ENCODE peak calls at places on chromosome 2, in five cellular contexts. O is PC-3, K is DND-41, U is IMR-90, P is gastrocnemius medialis. H is an unnamed sample.

GRCh38 chr2:168443818-168444217 is 12.3 kb upstream of the CERS6 start:
- ATAC-seq in P (no peak), O (peak), U (no peak), K (no peak), H (no peak)

GRCh38 chr2:38000485-38001222 is 75.3 kb downstream of the CYP1B1 start:
- ATAC-seq in P (no peak), O (no peak), U (no peak), K (no peak), H (no peak)

GRCh38 chr2:144520718-144521487 is 984 bp upstream of the ZEB2 start:
- ATAC-seq in U (no peak), P (no peak), K (no peak), O (no peak), H (no peak)

GRCh38 chr2:229636568-229636967 is 77.8 kb downstream of the DNER start:
- ATAC-seq in O (no peak), P (no peak), K (no peak), U (no peak), H (no peak)

GRCh38 chr2:127086800-127087737 is 19.9 kb downstream of the BIN1 start:
- ATAC-seq in P (peak), K (no peak), O (no peak), U (peak), H (peak)

GRCh38 chr2:100964222-100964621 is 37.9 kb upstream of the RPL31 start:
- ATAC-seq in K (no peak), U (no peak), O (no peak), P (no peak), H (no peak)

GRCh38 chr2:32284321-32284720 is 6.6 kb downstream of the YIPF4 start:
- ATAC-seq in U (peak), K (no peak), P (no peak), O (peak), H (no peak)

GRCh38 chr2:85994421-85994777 is 105.6 kb upstream of the ST3GAL5 start:
- ATAC-seq in K (no peak), U (no peak), P (no peak), O (no peak), H (no peak)

GRCh38 chr2:53964987-53965687 is 5.7 kb downstream of the PSME4 start:
- ATAC-seq in P (no peak), U (no peak), K (no peak), O (no peak), H (no peak)

GRCh38 chr2:62306751-62307468 is 111.0 kb downstream of the B3GNT2 start:
- ATAC-seq in P (peak), K (no peak), O (peak), U (peak), H (peak)

GRCh38 chr2:147884796-147885195 is 40.0 kb downstream of the ACVR2A start:
- ATAC-seq in O (peak), K (peak), P (no peak), U (peak), H (no peak)

DNA sequence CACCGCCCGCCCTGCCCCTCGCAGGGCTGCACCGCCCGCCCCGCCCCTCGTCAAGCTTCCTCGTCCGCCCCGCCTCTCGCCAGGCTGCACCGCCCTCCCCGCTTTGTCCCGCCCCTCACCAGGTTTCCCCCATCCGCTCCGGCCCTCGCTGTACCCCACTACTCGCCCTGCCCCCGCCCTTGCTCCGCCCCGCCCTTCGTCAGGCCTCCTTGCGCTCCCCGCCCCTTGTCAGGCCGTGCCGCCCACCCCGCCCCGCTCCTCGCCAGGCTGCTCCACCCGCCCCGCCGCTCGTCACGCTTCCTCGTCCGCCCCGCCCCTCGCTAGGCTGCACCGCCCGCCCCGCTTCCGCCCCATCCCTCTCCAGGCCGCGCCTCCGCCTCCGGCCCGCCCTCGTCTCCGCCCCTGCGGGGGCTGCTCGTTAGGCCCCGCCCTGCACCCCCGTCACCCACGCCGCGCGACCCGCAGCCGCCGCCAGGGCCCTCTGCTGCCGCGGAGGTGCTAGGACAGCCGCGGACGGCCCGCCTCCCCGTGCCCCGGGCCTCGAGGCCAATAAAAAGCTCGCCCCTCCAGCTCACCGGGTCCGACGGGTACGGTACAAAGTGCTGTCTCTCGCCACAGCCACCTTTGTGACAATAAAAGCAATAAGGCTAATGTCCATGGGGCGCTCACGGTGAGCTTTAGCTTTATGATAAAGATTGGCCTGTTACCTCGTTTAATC is 574 bp upstream of the DNPEP start:
- ATAC-seq in P (peak), K (peak), O (peak), U (peak), H (peak)
- H3K27ac ChIP-seq in P (peak), K (peak), O (peak), U (peak), H (peak)

GRCh38 chr2:207090389-207090788 is 75.4 kb downstream of the KLF7 start:
- ATAC-seq in O (no peak), U (no peak), P (no peak), K (no peak), H (no peak)

GRCh38 chr2:207093234-207093633 is 72.5 kb downstream of the KLF7 start:
- ATAC-seq in U (no peak), P (no peak), K (no peak), O (no peak), H (no peak)

GRCh38 chr2:207091928-207092327 is 73.8 kb downstream of the KLF7 start:
- ATAC-seq in U (no peak), K (peak), O (no peak), P (no peak), H (peak)

GRCh38 chr2:207091175-207091574 is 74.6 kb downstream of the KLF7 start:
- ATAC-seq in U (no peak), K (no peak), P (peak), O (no peak), H (no peak)

DNA sequence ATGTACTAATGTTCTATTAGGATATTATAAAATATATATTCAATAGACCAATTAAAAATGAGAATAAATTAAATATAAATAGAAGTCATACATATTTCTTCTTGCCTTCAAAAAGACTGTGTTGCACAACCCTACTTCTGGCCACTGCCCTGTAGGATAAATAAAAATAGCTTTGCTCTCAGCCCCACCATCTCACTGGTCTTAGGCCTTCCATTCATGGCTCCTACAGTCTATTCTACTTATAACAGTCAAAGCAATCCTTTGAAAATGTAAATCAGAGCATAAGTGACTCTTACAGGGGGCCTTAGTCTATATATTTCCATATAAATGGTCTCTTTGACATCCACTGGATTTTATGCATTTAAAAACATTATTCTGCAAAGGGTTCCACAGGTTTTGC is 72.9 kb downstream of the KLF7 start:
- ATAC-seq in K (no peak), P (no peak), O (no peak), U (no peak), H (no peak)
- H3K27ac ChIP-seq in K (no peak), P (no peak), O (no peak), U (no peak), H (no peak)

GRCh38 chr2:200864206-200864976 is at the start of gene CLK1:
- ATAC-seq in O (peak), K (peak), U (peak), P (peak), H (peak)
- H3K27ac ChIP-seq in O (peak), K (peak), U (peak), P (peak), H (peak)

DNA sequence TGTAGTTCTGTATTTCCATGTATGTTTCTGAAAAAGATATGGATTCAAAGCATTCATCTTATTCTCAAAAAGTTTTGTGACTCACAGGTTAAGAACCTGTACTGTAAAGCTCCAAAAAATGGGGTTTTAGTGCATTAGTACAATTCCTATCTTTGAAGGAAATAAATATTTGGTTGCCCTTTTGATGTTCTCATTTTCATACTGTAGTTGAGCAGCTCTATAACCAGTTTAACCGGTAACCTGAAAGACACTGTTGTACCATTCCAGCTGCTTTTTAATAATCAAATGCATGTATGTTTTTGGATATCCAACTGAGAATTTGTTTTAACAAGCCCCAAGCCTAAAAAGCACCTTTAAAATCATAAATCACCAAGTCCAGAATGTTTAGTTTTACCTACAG is 9.6 kb upstream of the OSGEPL1 start:
- ATAC-seq in K (no peak), P (no peak), O (no peak), U (no peak), H (no peak)
- H3K27ac ChIP-seq in K (no peak), P (no peak), O (no peak), U (no peak), H (no peak)

GRCh38 chr2:69926849-69927515 is 12.1 kb downstream of the MXD1 start:
- ATAC-seq in U (no peak), O (no peak), K (no peak), P (peak), H (peak)
- H3K27ac ChIP-seq in U (no peak), O (no peak), K (no peak), P (no peak), H (no peak)

GRCh38 chr2:118387509-118387908 is 299.2 kb downstream of the INSIG2 start:
- ATAC-seq in U (peak), K (no peak), O (peak), P (no peak), H (no peak)
- H3K27ac ChIP-seq in U (no peak), K (no peak), O (peak), P (no peak), H (no peak)

H was measured in gastroesophageal sphincter.